ENCODE peak calls at places on chromosome 1, in eight cellular contexts. Q is Panc1; R is heart right ventricle; J is AG04449; G is HCEC 1CT; Y is stimulated activated naive CD8-positive, alpha-beta T cell treated with anti-CD3 and anti-CD28 coated beads, Interleukin-15, Interleukin-2, amounts not matched to agents 100 U/mL and 50 U/mL, for 24 hours; T is ACHN; S is amniotic stem cell. E is an unnamed sample.

GRCh38 chr1:208343226-208343625 is 99.0 kb upstream of the PLXNA2 start:
- DNase-seq in R (no peak), J (no peak), Y (no peak), Q (no peak), T (no peak), G (no peak), S (no peak), E (no peak)

GRCh38 chr1:23343246-23344110 is 606 bp downstream of the HNRNPR start:
- DNase-seq in T (peak), S (peak), Q (peak), R (no peak), J (peak), G (peak), Y (peak), E (peak)

GRCh38 chr1:12046749-12047119 is 16.4 kb upstream of the TNFRSF8 start:
- DNase-seq in S (no peak), Q (no peak), G (no peak), R (no peak), Y (no peak), J (no peak), T (no peak), E (no peak)

GRCh38 chr1:91763252-91763651 is 122.7 kb downstream of the TGFBR3 start:
- DNase-seq in G (no peak), Y (no peak), J (no peak), T (no peak), Q (no peak), R (no peak), S (no peak), E (no peak)

GRCh38 chr1:91173379-91173890 is 151.6 kb upstream of the ZNF644 start:
- DNase-seq in G (no peak), Q (no peak), J (no peak), Y (no peak), T (no peak), S (no peak), R (no peak), E (no peak)

GRCh38 chr1:37055631-37056030 is 21.3 kb upstream of the GRIK3 start:
- DNase-seq in G (no peak), Q (no peak), R (no peak), S (no peak), Y (no peak), T (no peak), J (no peak), E (no peak)

GRCh38 chr1:52402860-52403240 is 1.4 kb downstream of the ORC1 start:
- DNase-seq in S (no peak), T (peak), G (no peak), R (no peak), Q (no peak), J (no peak), Y (no peak), E (no peak)

GRCh38 chr1:234675006-234675405 is 65.0 kb upstream of the IRF2BP2 start:
- DNase-seq in Q (no peak), T (no peak), G (no peak), Y (no peak), S (no peak), J (no peak), R (no peak), E (no peak)

GRCh38 chr1:231626951-231627614 is 493 bp downstream of the DISC1 start:
- DNase-seq in Y (peak), S (peak), Q (no peak), R (peak), T (peak), G (peak), J (no peak), E (no peak)

GRCh38 chr1:205350626-205351235 is 6.0 kb downstream of the KLHDC8A start:
- DNase-seq in Q (no peak), G (no peak), T (no peak), R (no peak), Y (no peak), S (no peak), J (no peak), E (no peak)

GRCh38 chr1:160078392-160079195 is 2.7 kb upstream of the KCNJ9 start:
- DNase-seq in R (no peak), Q (no peak), G (peak), T (peak), J (no peak), S (no peak), Y (peak), E (no peak)

GRCh38 chr1:247175458-247175857 is 3.6 kb upstream of the ZNF124 start:
- DNase-seq in T (no peak), R (no peak), Q (no peak), J (no peak), G (no peak), Y (no peak), S (no peak), E (no peak)

GRCh38 chr1:21620461-21620860 is 48.7 kb downstream of the RAP1GAP start:
- DNase-seq in R (peak), Y (no peak), Q (no peak), S (no peak), J (no peak), G (no peak), T (no peak), E (no peak)

GRCh38 chr1:205570796-205571537 is 60.8 kb downstream of the ELK4 start:
- DNase-seq in J (no peak), T (no peak), R (no peak), Q (no peak), S (no peak), G (no peak), Y (no peak), E (no peak)

GRCh38 chr1:71908313-71908712 is 374.0 kb downstream of the NEGR1 start:
- DNase-seq in Q (no peak), G (peak), T (no peak), S (no peak), R (no peak), J (no peak), Y (no peak), E (no peak)

GRCh38 chr1:29811727-29812396 is 575.5 kb downstream of the PTPRU start:
- DNase-seq in G (no peak), Y (no peak), S (no peak), J (no peak), T (no peak), Q (no peak), R (no peak), E (no peak)

GRCh38 chr1:91835087-91835521 is 50.8 kb downstream of the TGFBR3 start:
- DNase-seq in S (no peak), R (no peak), Q (no peak), Y (no peak), J (no peak), G (no peak), T (no peak), E (no peak)

GRCh38 chr1:152029144-152029936 is 7.5 kb downstream of the S100A11 start:
- DNase-seq in R (no peak), T (peak), Y (peak), Q (no peak), G (peak), S (no peak), J (no peak), E (no peak)

GRCh38 chr1:76278711-76279386 is 204.3 kb downstream of the ST6GALNAC3 start:
- DNase-seq in Q (no peak), R (no peak), J (no peak), G (no peak), S (peak), Y (no peak), T (no peak), E (no peak)

GRCh38 chr1:30260318-30260717 is 463.1 kb downstream of the MATN1 start:
- DNase-seq in S (no peak), Y (no peak), J (no peak), G (no peak), T (no peak), R (no peak), Q (no peak), E (no peak)

GRCh38 chr1:42806171-42806570 is 10.8 kb upstream of the ERMAP start:
- DNase-seq in R (no peak), J (no peak), Y (no peak), T (no peak), S (no peak), G (no peak), Q (no peak), E (no peak)

GRCh38 chr1:9303916-9304315 is 11.2 kb downstream of the SPSB1 start:
- DNase-seq in J (no peak), R (no peak), T (no peak), Q (no peak), G (no peak), Y (no peak), S (no peak), E (no peak)

GRCh38 chr1:113551728-113552127 is 161.4 kb downstream of the MAGI3 start:
- DNase-seq in Y (no peak), S (no peak), J (no peak), T (no peak), R (no peak), Q (no peak), G (peak), E (no peak)

E was measured in GM04503.